ENCODE peak calls at places on chromosomes 13 and 19, in five cellular contexts. H is esophagus squamous epithelium, B is GM12891, M is uterus, A is tibial nerve. U is an unnamed sample.

GRCh38 chr13:33723365-33723764 is 94.6 kb upstream of the RFC3 start:
- DNase-seq in B (no peak), H (no peak), A (no peak), M (no peak), U (no peak)

GRCh38 chr19:18601875-18602274 is 4.7 kb downstream of the CRLF1 start:
- DNase-seq in M (no peak), A (no peak), H (no peak), B (no peak), U (no peak)

GRCh38 chr13:45242070-45242469 is 41.2 kb upstream of the KCTD4 start:
- DNase-seq in H (no peak), B (no peak), A (no peak), M (no peak), U (no peak)

GRCh38 chr19:5436101-5436947 is 18.9 kb upstream of the ZNRF4 start:
- DNase-seq in M (no peak), H (no peak), A (no peak), B (no peak), U (peak)

GRCh38 chr19:4375164-4375619 is 25.2 kb downstream of the SH3GL1 start:
- DNase-seq in B (no peak), A (no peak), H (no peak), M (no peak), U (no peak)

GRCh38 chr19:28396259-28396940 is 816.6 kb downstream of the UQCRFS1 start:
- DNase-seq in M (no peak), B (no peak), H (no peak), A (no peak), U (no peak)

GRCh38 chr13:44340508-44340907 is 33.1 kb upstream of the SERP2 start:
- DNase-seq in H (no peak), B (no peak), A (peak), M (no peak), U (no peak)

GRCh38 chr19:29278716-29279115 is 65.8 kb upstream of the UQCRFS1 start:
- DNase-seq in A (no peak), B (no peak), M (no peak), H (no peak), U (no peak)

GRCh38 chr13:21282065-21282464 is 105.6 kb downstream of the MRPL57 start:
- DNase-seq in M (no peak), A (no peak), B (no peak), H (no peak), U (no peak)

GRCh38 chr19:3398114-3398899 is 31.9 kb downstream of the NFIC start:
- DNase-seq in B (no peak), M (peak), A (peak), H (no peak), U (no peak)

GRCh38 chr19:37217855-37218591 is at the start of gene ZNF383:
- DNase-seq in B (peak), H (peak), M (peak), A (peak), U (peak)

GRCh38 chr13:46660859-46661258 is 107.9 kb downstream of the LRCH1 start:
- DNase-seq in A (no peak), H (no peak), B (no peak), M (no peak), U (no peak)

GRCh38 chr19:3852614-3853254 is 16.1 kb downstream of the ZFR2 start:
- DNase-seq in B (no peak), A (no peak), H (no peak), M (no peak), U (peak)

DNA sequence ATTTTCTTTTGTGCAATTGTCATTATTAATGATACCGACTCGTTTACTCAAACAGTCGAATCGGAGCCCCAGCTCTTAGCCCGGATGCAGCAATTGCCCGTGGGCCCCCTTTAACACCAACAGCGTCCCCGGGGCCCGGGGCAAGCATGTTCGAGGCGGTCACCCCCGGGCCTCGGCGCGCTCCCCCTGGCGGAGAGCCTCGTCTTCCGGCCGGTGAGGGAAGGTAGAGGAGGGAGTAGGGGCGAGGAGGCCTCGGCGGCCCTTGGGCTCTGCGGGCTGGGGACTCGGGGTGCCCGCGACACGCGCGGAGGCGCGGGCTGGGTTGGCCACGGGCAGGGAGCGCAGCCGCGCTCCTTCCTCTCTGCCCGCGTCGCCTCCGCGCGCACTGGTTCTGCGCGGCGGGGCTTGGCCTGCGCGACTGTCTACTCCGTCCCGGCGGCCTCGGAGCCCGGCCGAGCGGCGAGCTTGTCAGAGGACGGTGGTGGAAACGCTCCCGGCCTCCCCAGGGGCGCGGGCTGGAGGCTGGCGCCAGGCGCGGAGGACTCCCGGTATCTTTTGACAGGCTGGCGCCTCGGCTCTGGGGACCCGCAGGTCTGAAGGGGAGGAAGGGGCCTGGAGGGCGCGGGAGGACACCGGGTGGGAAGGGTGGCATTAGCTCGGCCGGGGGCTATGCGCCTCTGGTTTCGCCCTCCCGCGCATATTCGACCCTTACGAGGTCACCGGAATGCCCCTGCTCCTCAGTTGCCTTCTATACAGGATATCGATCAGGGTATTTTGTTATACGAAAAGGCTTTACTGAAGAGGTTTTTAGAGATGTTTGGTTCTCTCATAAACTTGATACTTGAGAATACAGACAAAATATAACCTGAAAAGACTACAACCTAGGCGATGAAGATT is 1.5 kb downstream of the BIVM start:
- DNase-seq in H (peak), M (peak), A (peak), B (peak), U (peak)
- TF ChIP-seq POLR2A in H (no peak), M (no peak), A (no peak), B (peak), U (peak)

GRCh38 chr19:2032296-2032941 is 16.9 kb upstream of the BTBD2 start:
- DNase-seq in B (no peak), A (peak), H (peak), M (peak), U (peak)
- TF ChIP-seq POLR2A in B (no peak), A (peak), H (no peak), M (peak), U (no peak)

DNA sequence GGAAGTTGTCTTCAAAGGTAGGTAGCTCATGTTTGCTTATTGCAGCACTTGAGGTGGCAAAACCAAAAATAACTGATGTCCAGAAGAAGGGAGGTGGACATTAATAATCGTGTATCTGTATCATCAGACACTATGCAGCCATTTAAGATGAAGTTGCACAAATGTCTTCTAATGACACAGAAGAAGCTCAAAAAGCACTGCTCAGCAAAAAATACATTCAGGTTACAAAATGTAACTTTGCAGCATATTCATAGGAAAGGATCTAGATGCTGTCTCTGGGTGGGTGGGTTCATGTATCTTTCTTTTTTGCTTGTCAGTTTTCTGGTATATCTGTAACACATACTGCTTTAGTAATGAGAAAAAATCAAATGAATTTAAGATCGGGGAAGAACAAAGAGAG is 247.8 kb downstream of the DNAJC15 start:
- DNase-seq in H (no peak), B (no peak), A (no peak), M (no peak), U (no peak)
- TF ChIP-seq POLR2A in H (no peak), B (no peak), A (no peak), M (no peak), U (no peak)

DNA sequence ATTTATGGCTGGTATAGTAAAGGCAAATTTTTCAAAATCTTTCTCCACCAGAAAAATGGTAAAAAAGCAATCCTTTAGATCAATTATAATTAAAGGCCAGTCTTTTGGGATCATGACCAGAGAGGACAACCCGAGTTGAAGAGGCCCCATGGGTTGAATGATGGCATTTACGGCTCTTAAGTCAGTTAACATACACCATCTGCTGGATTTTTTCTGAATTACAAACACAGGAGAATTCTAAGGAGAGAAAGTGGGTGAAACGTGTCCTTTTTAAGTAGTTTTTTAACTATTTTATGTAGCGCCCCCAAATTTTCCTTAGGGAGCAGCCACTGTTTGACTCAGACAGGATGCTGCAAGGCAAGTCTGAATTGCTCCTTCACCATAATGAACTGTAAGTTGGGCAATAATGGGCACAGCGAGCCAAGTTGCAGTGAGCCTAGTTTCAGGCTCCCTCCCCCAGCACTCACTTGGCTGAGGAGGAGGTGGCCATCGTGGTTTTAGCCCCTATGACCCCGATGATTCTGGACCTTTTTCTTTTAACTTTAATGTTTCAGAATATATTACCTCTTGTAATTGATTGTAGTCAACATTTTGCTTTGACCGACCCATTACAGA is 13.6 kb upstream of the ZNF611 start:
- DNase-seq in M (peak), B (no peak), H (no peak), A (no peak), U (no peak)
- TF ChIP-seq POLR2A in M (no peak), B (no peak), H (no peak), A (no peak), U (no peak)

GRCh38 chr19:9791552-9792181 is 23.1 kb upstream of the ZNF846 start:
- DNase-seq in A (peak), B (peak), H (peak), M (peak), U (peak)
- TF ChIP-seq POLR2A in A (no peak), B (no peak), H (peak), M (peak), U (no peak)

GRCh38 chr13:24511019-24511823 is 1.4 kb downstream of the PARP4 start:
- DNase-seq in H (no peak), A (peak), B (peak), M (no peak), U (peak)

GRCh38 chr13:24506698-24507335 is 5.8 kb downstream of the PARP4 start:
- DNase-seq in M (no peak), A (no peak), H (no peak), B (no peak), U (no peak)

GRCh38 chr13:24516919-24517318 is 4.3 kb upstream of the PARP4 start:
- DNase-seq in A (no peak), H (no peak), B (no peak), M (no peak), U (no peak)

GRCh38 chr13:24511824-24512207 is 762 bp downstream of the PARP4 start:
- DNase-seq in A (no peak), H (no peak), M (no peak), B (no peak), U (no peak)

DNA sequence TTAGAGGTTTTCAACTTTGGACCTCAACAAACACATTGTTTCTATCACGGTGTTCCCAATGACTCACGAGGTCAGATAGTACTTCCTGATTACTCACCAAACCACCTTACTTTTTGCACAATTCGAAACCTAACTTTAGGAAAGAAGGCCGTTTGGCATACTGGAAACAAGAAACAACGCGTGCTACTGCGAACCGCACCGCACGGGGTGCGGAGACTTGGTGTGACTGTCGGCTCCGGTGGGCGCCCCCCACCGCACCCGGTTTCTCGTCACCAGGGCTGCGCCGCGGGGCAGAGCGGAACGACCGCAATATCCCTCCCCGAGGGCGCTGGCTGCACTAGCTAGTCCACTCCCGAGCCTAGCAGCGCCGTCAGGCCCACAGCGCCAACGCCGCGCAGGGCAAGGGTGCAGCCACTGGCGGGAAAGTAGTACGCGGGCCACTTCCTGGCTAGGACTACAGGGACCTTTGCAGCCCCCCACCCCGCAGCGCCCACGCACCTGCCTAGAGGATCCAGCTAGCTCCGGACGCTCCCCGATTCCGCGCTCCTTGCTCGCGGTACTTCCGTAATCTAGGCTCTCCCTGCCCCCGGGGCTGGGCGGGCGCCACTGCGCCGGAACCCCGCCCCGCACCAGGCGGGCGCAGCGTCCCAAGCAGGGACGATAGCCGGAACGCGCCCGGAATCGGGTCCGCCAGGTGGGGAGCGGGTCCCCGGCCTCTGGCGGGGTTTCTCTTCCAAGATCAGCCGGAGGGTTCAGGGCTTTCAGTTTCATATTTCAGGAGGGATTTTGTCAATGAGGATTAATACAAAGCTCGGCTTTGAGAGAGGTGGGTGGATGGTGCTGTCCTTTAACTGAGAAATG is at the start of gene PARP4:
- DNase-seq in A (peak), M (peak), B (peak), H (peak), U (peak)
- TF ChIP-seq POLR2A in A (no peak), M (peak), B (peak), H (peak), U (peak)

GRCh38 chr13:26221721-26222522 is at the start of gene RNF6:
- DNase-seq in B (peak), A (peak), M (peak), H (peak), U (peak)
- TF ChIP-seq POLR2A in B (peak), A (peak), M (peak), H (peak), U (peak)

GRCh38 chr13:32455594-32455903 is 27.6 kb upstream of the N4BP2L1 start:
- DNase-seq in M (no peak), A (no peak), H (no peak), B (no peak), U (no peak)
- TF ChIP-seq POLR2A in M (no peak), A (no peak), H (no peak), B (no peak), U (no peak)

GRCh38 chr19:43532571-43532961 is 422 bp upstream of the ZNF575 start:
- DNase-seq in A (no peak), B (no peak), M (peak), H (no peak), U (peak)
- TF ChIP-seq POLR2A in A (no peak), B (no peak), M (no peak), H (no peak), U (no peak)

U was measured in H54.